ENCODE peak calls at places on chromosomes 13 and 19, in four cellular contexts. K, X, V and W are unnamed samples. For H3K4me1, the result is how much of the 10 kb centered on the place peaks cover.

GRCh38 chr13:97076898-97077297 is 82.6 kb upstream of the OXGR1 start:
- DNase-seq in X (peak), K (no peak), V (no peak), W (no peak)

GRCh38 chr13:32426191-32426980 is 1.5 kb downstream of the N4BP2L1 start:
- DNase-seq in X (no peak), K (no peak), V (peak), W (no peak)

GRCh38 chr19:1102407-1103106 is 1.2 kb upstream of the GPX4 start:
- DNase-seq in K (peak), V (peak), X (no peak), W (peak)

GRCh38 chr19:45305007-45305406 is 17.7 kb downstream of the CKM start:
- DNase-seq in K (no peak), X (no peak), V (no peak), W (no peak)

GRCh38 chr13:31172001-31172400 is 10.3 kb upstream of the HSPH1 start:
- DNase-seq in X (no peak), V (no peak), K (peak), W (no peak)

GRCh38 chr19:518292-519231 is 11.3 kb downstream of the TPGS1 start:
- DNase-seq in V (no peak), K (no peak), X (peak), W (no peak)

GRCh38 chr19:32373614-32374295 is 28.3 kb downstream of the ZNF507 start:
- DNase-seq in K (peak), X (no peak), V (no peak), W (peak)

GRCh38 chr19:20503536-20503935 is 62.0 kb downstream of the ZNF737 start:
- DNase-seq in X (no peak), K (peak), V (no peak), W (no peak)

GRCh38 chr13:46469064-46469463 is 82.0 kb upstream of the RUBCNL start:
- DNase-seq in K (no peak), V (no peak), X (no peak), W (peak)

GRCh38 chr19:45110811-45111210 is 17.8 kb downstream of the PPP1R37 start:
- DNase-seq in V (no peak), X (no peak), K (no peak), W (peak)

GRCh38 chr19:32902448-32902847 is 32.9 kb upstream of the SLC7A9 start:
- DNase-seq in X (no peak), V (no peak), K (no peak), W (no peak)

GRCh38 chr19:14248578-14249011 is 42.6 kb upstream of the ADGRL1 start:
- DNase-seq in V (peak), X (peak), K (no peak), W (peak)

GRCh38 chr13:35484384-35484783 is 7.9 kb upstream of the MAB21L1 start:
- DNase-seq in X (no peak), K (no peak), V (no peak), W (no peak)

GRCh38 chr13:110652231-110652730 is 36.9 kb downstream of the NAXD start:
- DNase-seq in X (no peak), V (no peak), K (no peak), W (no peak)

GRCh38 chr13:111184685-111185401 is 69.7 kb downstream of the ARHGEF7 start:
- DNase-seq in V (peak), K (no peak), X (no peak), W (peak)

GRCh38 chr19:50481351-50482149 is 4.9 kb upstream of the GARIN5A start:
- DNase-seq in X (no peak), K (no peak), V (no peak), W (no peak)

GRCh38 chr13:100301418-100301817 is 212.5 kb downstream of the PCCA start:
- DNase-seq in V (no peak), X (no peak), K (peak), W (no peak)

GRCh38 chr19:38316477-38317067 is 825 bp upstream of the YIF1B start:
- DNase-seq in X (no peak), K (no peak), V (no peak), W (peak)
- H2AFZ ChIP-seq in X (peak), K (peak), V (peak), W (peak)

GRCh38 chr19:16457195-16457953 is 14.4 kb downstream of the EPS15L1 start:
- DNase-seq in X (peak), K (peak), V (no peak), W (peak)
- H3K4me1 ChIP-seq in X (under half), K (under half), V (half or more), W (under half)

DNA sequence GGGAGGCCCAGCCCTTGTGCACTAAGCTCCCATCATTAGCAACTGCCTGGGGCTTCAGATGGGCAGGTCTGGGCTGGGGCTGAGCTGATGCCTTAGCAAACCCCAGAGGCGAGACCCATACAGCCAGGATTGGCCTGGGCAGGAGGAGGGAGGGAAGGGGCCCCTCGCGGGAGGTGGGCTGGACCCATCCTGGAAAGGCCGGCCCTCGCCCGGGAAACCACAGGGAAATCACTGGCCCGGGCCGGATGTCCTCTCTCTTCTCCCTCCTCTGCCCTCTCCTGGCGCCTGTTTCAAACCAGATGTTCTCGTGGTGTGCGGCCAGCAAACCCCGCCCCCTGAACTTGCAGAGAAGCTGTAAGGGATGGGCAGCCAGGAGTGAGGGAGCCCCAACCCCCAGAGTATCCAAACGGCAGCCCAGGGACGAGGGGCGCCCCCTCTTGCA is 43.1 kb downstream of the TMEM255B start:
- DNase-seq in V (no peak), K (peak), X (peak), W (peak)
- H2AFZ ChIP-seq in V (no peak), K (no peak), X (no peak), W (peak)

DNA sequence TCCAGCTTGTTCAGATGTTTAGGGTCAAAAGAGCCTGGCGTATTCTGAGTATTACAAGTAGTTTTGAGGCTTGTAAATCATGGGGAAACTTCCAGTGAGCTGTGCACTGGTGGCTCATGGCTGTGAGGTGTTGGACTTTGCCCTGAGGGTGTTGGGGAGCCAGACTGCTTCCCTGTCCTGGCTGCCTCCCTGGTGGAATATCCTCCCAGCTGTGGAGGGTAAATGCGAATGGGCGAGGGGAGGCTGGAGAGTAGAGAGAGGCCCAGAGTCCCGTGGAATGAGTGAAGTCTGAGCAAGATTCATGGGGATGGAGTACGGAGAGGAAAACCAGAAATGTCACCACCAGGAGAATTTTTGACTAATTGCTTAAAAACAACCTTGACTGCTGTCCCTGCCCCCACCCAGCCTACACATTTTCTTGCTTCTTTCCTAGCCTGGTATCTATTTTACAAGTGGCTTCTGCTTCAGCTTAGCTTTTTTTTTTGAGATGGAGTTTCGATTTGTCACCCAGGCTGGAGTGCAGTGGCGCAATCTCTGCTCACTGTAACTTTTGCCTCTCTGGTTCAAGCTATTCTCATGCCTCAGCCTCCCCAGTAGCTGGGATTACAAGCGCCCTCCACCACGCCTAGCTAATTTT is 3.7 kb downstream of the SNRPA start:
- DNase-seq in V (no peak), K (no peak), X (no peak), W (no peak)
- H3K4me1 ChIP-seq in V (under half), K (under half), X (under half), W (under half)

DNA sequence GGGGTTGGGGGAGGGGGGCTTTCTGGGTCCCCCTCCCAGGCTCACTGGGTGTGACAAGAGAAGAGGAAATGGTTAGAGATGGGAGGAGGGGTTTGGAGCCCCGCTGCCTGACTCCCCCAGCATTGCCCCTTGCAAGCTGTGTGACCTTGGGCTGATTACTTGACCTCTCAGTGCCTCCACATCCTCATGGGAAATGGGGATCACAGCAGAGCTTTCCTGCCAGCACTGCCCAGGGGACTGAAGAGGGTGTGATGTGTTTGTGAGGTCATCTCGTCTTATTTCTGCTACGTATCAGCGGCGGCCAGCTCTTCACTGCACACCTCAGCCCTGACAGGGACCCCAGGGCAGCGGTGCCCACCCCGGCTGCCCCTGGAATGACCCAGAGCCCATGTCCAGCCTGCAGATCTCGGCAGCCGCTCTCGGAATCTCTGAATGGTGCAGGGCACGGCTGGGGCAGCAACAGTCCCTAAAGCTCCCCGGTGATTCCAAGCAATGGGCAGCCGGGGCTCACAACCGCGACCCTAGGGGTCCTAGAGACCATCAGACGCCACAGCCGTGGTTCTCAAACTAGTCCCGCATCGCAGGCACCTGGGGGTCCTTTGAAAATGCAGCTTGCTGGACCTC is 8.4 kb downstream of the PNMA8B start:
- DNase-seq in K (no peak), V (no peak), X (no peak), W (peak)
- H2AFZ ChIP-seq in K (peak), V (peak), X (peak), W (peak)

GRCh38 chr13:23552661-23553060 is 17.6 kb upstream of the TNFRSF19 start:
- DNase-seq in K (no peak), V (no peak), X (no peak), W (no peak)

GRCh38 chr13:23549724-23550123 is 20.5 kb upstream of the TNFRSF19 start:
- DNase-seq in K (no peak), X (no peak), V (no peak), W (no peak)

GRCh38 chr13:23551213-23552008 is 18.8 kb upstream of the TNFRSF19 start:
- DNase-seq in X (peak), V (no peak), K (no peak), W (no peak)

GRCh38 chr13:23552171-23552570 is 18.0 kb upstream of the TNFRSF19 start:
- DNase-seq in V (no peak), K (no peak), X (no peak), W (no peak)

DNA sequence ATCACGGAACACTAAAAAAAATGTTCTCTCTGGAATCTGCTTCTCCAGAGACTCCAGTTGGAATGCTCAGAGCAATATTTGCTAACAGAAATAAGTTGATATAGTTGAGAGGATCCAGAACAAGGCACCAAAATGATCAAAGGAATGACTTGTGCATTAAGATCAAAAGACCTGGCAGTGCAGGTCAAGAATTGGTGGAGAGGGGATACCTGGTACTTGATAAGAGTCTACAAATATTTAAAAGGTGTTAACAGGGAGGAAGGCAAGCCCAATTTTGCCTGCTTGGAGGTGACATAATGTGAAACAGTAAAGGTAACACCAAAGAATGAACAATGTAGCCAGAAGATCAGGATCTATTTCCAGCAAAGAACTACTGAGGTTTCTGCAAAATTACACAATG is 20.0 kb upstream of the TNFRSF19 start:
- DNase-seq in K (no peak), V (no peak), X (no peak), W (no peak)
- H3K4me1 ChIP-seq in K (under half), V (under half), X (under half), W (under half)

GRCh38 chr13:33494596-33495214 is 209.2 kb upstream of the STARD13 start:
- DNase-seq in V (no peak), X (no peak), K (peak), W (peak)

GRCh38 chr13:33493672-33494365 is 208.3 kb upstream of the STARD13 start:
- DNase-seq in V (no peak), K (no peak), X (no peak), W (no peak)

GRCh38 chr13:33487575-33488243 is 202.2 kb upstream of the STARD13 start:
- DNase-seq in K (peak), X (peak), V (peak), W (peak)

GRCh38 chr13:33489563-33489962 is 204.0 kb upstream of the STARD13 start:
- DNase-seq in X (peak), V (no peak), K (no peak), W (no peak)

GRCh38 chr13:33490461-33491327 is 205.1 kb upstream of the STARD13 start:
- DNase-seq in K (no peak), V (no peak), X (peak), W (no peak)
- H2AFZ ChIP-seq in K (no peak), V (no peak), X (peak), W (peak)

GRCh38 chr19:18414504-18415176 is 4.6 kb upstream of the SSBP4 start:
- DNase-seq in K (peak), X (peak), V (no peak), W (peak)
- H3K4me1 ChIP-seq in K (under half), X (under half), V (under half), W (under half)

GRCh38 chr19:17406039-17406886 is 833 bp upstream of the BST2 start:
- DNase-seq in K (peak), X (no peak), V (no peak), W (peak)

GRCh38 chr19:17404015-17404414 is 1.4 kb downstream of the BST2 start:
- DNase-seq in V (no peak), X (no peak), K (no peak), W (peak)

GRCh38 chr19:17404621-17405249 is 695 bp downstream of the BST2 start:
- DNase-seq in V (no peak), K (no peak), X (no peak), W (peak)

GRCh38 chr19:17405250-17406038 is at the start of gene BST2:
- DNase-seq in V (peak), X (peak), K (no peak), W (peak)

DNA sequence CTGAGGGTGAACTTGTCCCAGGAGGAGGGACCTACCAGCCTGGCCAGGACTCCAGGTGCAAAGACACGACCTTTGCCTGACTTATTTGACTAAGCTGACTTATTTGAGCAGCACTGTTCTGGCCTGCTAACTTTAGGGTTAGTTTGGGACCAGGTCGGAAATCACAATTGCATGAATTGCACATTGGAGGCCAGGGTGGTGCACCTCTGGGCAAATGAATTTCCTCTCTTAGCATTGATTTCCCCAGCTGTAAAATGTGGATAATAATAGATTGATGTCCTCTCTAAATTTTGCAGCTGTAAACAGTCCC is 1.4 kb upstream of the BST2 start:
- DNase-seq in K (no peak), X (no peak), V (peak), W (peak)
- H2AFZ ChIP-seq in K (no peak), X (no peak), V (no peak), W (no peak)